ENCODE peak calls at places on chromosomes 2 and 18, in ten cellular contexts. S is ACHN; A is posterior cingulate gyrus; L is fibroblast of pulmonary artery; K is EH; H is GM12891; W is nephron progenitor cell; C is A673; X is activated naive CD8-positive, alpha-beta T cell treated with anti-CD3 and anti-CD28 coated beads for 36 hours; Q is T-helper 9 cell. V is an unnamed sample.

GRCh38 chr2:231259104-231259503 is 60.7 kb downstream of the ARMC9 start:
- DNase-seq in C (no peak), W (no peak), S (no peak), L (no peak), X (no peak), Q (no peak), A (no peak), K (no peak), H (no peak), V (no peak)

GRCh38 chr2:7660816-7661215 is 743.6 kb downstream of the RNF144A start:
- DNase-seq in H (no peak), K (no peak), L (no peak), C (no peak), X (no peak), Q (no peak), A (no peak), W (no peak), S (no peak), V (no peak)

GRCh38 chr2:468631-469310 is 180.9 kb upstream of the ALKAL2 start:
- DNase-seq in S (no peak), K (no peak), L (no peak), W (no peak), C (peak; percentile 48), A (no peak), H (no peak), X (no peak), Q (no peak), V (no peak)

GRCh38 chr2:11411768-11412448 is 54.1 kb downstream of the E2F6 start:
- DNase-seq in L (peak; percentile 76), A (no peak), K (peak; percentile 65), X (no peak), W (peak; percentile 46), H (no peak), Q (no peak), C (peak; percentile 76), S (peak; percentile 51), V (peak; percentile 55)

GRCh38 chr2:74441690-74442482 is at the start of gene RTKN:
- DNase-seq in Q (peak; percentile 16), W (peak; percentile 69), C (no peak), K (no peak), S (peak; percentile 88), L (no peak), A (peak; percentile 83), X (peak; percentile 46), H (no peak), V (peak; percentile 40)

GRCh38 chr2:115603285-115603684 is 1160.8 kb downstream of the DPP10 start:
- DNase-seq in K (no peak), W (no peak), S (no peak), Q (no peak), C (no peak), H (no peak), L (no peak), A (no peak), X (no peak), V (no peak)

GRCh38 chr2:70248810-70249438 is 496 bp upstream of the TIA1 start:
- DNase-seq in L (peak; percentile 86), Q (peak; percentile 81), C (no peak), X (peak; percentile 83), K (peak; percentile 41), W (peak; percentile 93), A (peak; percentile 96), S (peak; percentile 87), H (no peak), V (peak; percentile 94)

GRCh38 chr2:206343144-206343543 is 68.7 kb downstream of the ZDBF2 start:
- DNase-seq in S (no peak), K (no peak), L (no peak), H (no peak), A (no peak), X (no peak), Q (no peak), W (no peak), C (no peak), V (no peak)

GRCh38 chr2:196113061-196113974 is 44.7 kb upstream of the DNAH7 start:
- DNase-seq in X (no peak), W (no peak), H (no peak), C (no peak), A (no peak), K (peak; percentile 87), Q (no peak), L (peak; percentile 69), S (no peak), V (no peak)

GRCh38 chr18:51867767-51868166 is 472.2 kb upstream of the DCC start:
- DNase-seq in Q (no peak), X (no peak), W (peak; percentile 55), H (no peak), S (peak; percentile 25), A (no peak), K (peak; percentile 1), L (peak; percentile 50), C (peak; percentile 41), V (no peak)

GRCh38 chr2:224357098-224357901 is 44.6 kb downstream of the FAM124B start:
- DNase-seq in X (peak; percentile 35), S (peak; percentile 57), A (no peak), K (peak; percentile 66), L (peak; percentile 79), C (peak; percentile 82), H (peak; percentile 35), W (peak; percentile 59), Q (peak; percentile 43), V (peak; percentile 32)

GRCh38 chr2:72917138-72917874 is at the start of gene EMX1:
- DNase-seq in K (no peak), W (peak; percentile 64), H (no peak), C (peak; percentile 81), L (no peak), A (peak; percentile 92), S (peak; percentile 59), X (peak; percentile 63), Q (peak; percentile 32), V (no peak)

GRCh38 chr2:100733344-100734187 is 86.4 kb upstream of the NPAS2 start:
- DNase-seq in X (no peak), S (no peak), H (no peak), C (peak; percentile 76), A (no peak), W (peak; percentile 12), L (peak; percentile 98), Q (no peak), K (peak; percentile 64), V (no peak)

GRCh38 chr2:182208421-182208820 is 218.4 kb downstream of the PDE1A start:
- DNase-seq in S (no peak), Q (no peak), L (no peak), W (no peak), A (peak; percentile 41), X (no peak), H (no peak), K (no peak), C (no peak), V (no peak)